ENCODE peak calls at places on chromosomes 6 and 20, in nine cellular contexts. Z is AG08396, E is A549, Q is tibial artery, W is occipital lobe, F is GM12865, T is T-cell, V is WTC11, H is anterior cingulate cortex. O is an unnamed sample.

GRCh38 chr6:12592634-12593033 is 123.9 kb upstream of the PHACTR1 start:
- DNase-seq in Z (no peak), E (peak; percentile 9), Q (no peak), W (no peak), F (no peak), T (no peak), V (no peak), H (no peak), O (no peak)

GRCh38 chr6:159693894-159694545 is 979 bp upstream of the SOD2 start:
- DNase-seq in Z (peak; percentile 17), E (no peak), Q (peak; percentile 50), W (peak; percentile 9), F (peak; percentile 47), T (peak; percentile 36), V (no peak), H (no peak), O (no peak)

GRCh38 chr20:32278199-32278643 is 770 bp downstream of the KIF3B start:
- DNase-seq in Z (no peak), E (no peak), Q (no peak), W (no peak), F (peak; percentile 81), T (no peak), V (no peak), H (no peak), O (no peak)

GRCh38 chr20:59402697-59403096 is 102.3 kb downstream of the EDN3 start:
- DNase-seq in Z (no peak), E (no peak), Q (no peak), W (no peak), F (no peak), T (peak; percentile 11), V (no peak), H (no peak), O (no peak)

GRCh38 chr6:1840491-1841121 is 230.9 kb downstream of the FOXC1 start:
- DNase-seq in Z (no peak), E (no peak), Q (peak; percentile 59), W (no peak), F (no peak), T (no peak), V (no peak), H (no peak), O (no peak)

GRCh38 chr6:151330130-151330715 is 61.1 kb downstream of the ZBTB2 start:
- DNase-seq in Z (peak; percentile 50), E (no peak), Q (no peak), W (no peak), F (no peak), T (no peak), V (no peak), H (no peak), O (no peak)

GRCh38 chr6:27839303-27840081 is 72.7 kb downstream of the OR2B2 start:
- DNase-seq in Z (peak; percentile 66), E (peak; percentile 28), Q (peak; percentile 65), W (no peak), F (peak; percentile 57), T (peak; percentile 2), V (no peak), H (no peak), O (no peak)

GRCh38 chr20:5947276-5947675 is 3.1 kb downstream of the TRMT6 start:
- DNase-seq in Z (no peak), E (no peak), Q (no peak), W (no peak), F (no peak), T (no peak), V (no peak), H (no peak), O (no peak)

GRCh38 chr6:161100072-161100471 is 108.5 kb downstream of the MAP3K4 start:
- DNase-seq in Z (no peak), E (no peak), Q (no peak), W (peak; percentile 39), F (no peak), T (no peak), V (no peak), H (peak; percentile 19), O (no peak)

GRCh38 chr6:15929685-15930084 is 199.2 kb upstream of the MYLIP start:
- DNase-seq in Z (no peak), E (no peak), Q (no peak), W (no peak), F (no peak), T (no peak), V (no peak), H (no peak), O (no peak)

GRCh38 chr6:16623029-16623653 is 138.1 kb downstream of the ATXN1 start:
- DNase-seq in Z (no peak), E (no peak), Q (no peak), W (no peak), F (no peak), T (no peak), V (no peak), H (no peak), O (no peak)

GRCh38 chr6:44256291-44257006 is 879 bp downstream of the SLC35B2 start:
- DNase-seq in Z (no peak), E (peak; percentile 19), Q (no peak), W (no peak), F (no peak), T (no peak), V (no peak), H (no peak), O (no peak)

GRCh38 chr6:144468709-144469108 is 183.6 kb downstream of the UTRN start:
- DNase-seq in Z (no peak), E (no peak), Q (no peak), W (no peak), F (no peak), T (no peak), V (no peak), H (no peak), O (no peak)

GRCh38 chr20:63653974-63654680 is 903 bp upstream of the STMN3 start:
- DNase-seq in Z (no peak), E (no peak), Q (no peak), W (no peak), F (no peak), T (no peak), V (no peak), H (no peak), O (no peak)

GRCh38 chr6:46015119-46015968 is at the start of gene CLIC5:
- DNase-seq in Z (peak; percentile 23), E (peak; percentile 8), Q (peak; percentile 29), W (no peak), F (no peak), T (peak; percentile 25), V (peak; percentile 43), H (no peak), O (peak; percentile 30)

GRCh38 chr6:14118091-14118439 is 493 bp downstream of the CD83 start:
- DNase-seq in Z (peak; percentile 12), E (no peak), Q (no peak), W (no peak), F (no peak), T (no peak), V (no peak), H (no peak), O (no peak)

GRCh38 chr20:47607208-47607613 is 105.5 kb downstream of the NCOA3 start:
- DNase-seq in Z (no peak), E (no peak), Q (no peak), W (no peak), F (no peak), T (no peak), V (no peak), H (no peak), O (no peak)

GRCh38 chr6:44116643-44117382 is 10.4 kb downstream of the MRPL14 start:
- DNase-seq in Z (peak; percentile 73), E (no peak), Q (no peak), W (no peak), F (no peak), T (no peak), V (no peak), H (no peak), O (no peak)

GRCh38 chr20:34260208-34260942 is 19.2 kb downstream of the ASIP start:
- DNase-seq in Z (no peak), E (no peak), Q (no peak), W (no peak), F (no peak), T (no peak), V (no peak), H (no peak), O (no peak)

GRCh38 chr6:30688569-30688968 is 2.1 kb upstream of the PPP1R18 start:
- DNase-seq in Z (no peak), E (no peak), Q (no peak), W (no peak), F (peak; percentile 74), T (no peak), V (no peak), H (no peak), O (no peak)

GRCh38 chr6:106220485-106220884 is 105.1 kb downstream of the ATG5 start:
- DNase-seq in Z (no peak), E (no peak), Q (no peak), W (no peak), F (peak; percentile 69), T (no peak), V (no peak), H (no peak), O (no peak)

GRCh38 chr6:90530882-90531281 is 56.0 kb downstream of the MAP3K7 start:
- DNase-seq in Z (no peak), E (no peak), Q (no peak), W (no peak), F (no peak), T (no peak), V (no peak), H (no peak), O (no peak)

GRCh38 chr6:43972915-43973304 is 154.3 kb downstream of the MRPL14 start:
- DNase-seq in Z (peak; percentile 77), E (no peak), Q (peak; percentile 75), W (peak; percentile 80), F (no peak), T (no peak), V (no peak), H (peak; percentile 55), O (no peak)

GRCh38 chr20:49811825-49812462 is 684 bp upstream of the SLC9A8 start:
- DNase-seq in Z (no peak), E (no peak), Q (no peak), W (no peak), F (no peak), T (no peak), V (no peak), H (no peak), O (no peak)

GRCh38 chr20:50138479-50139393 is 14.8 kb downstream of the PEDS1 start:
- DNase-seq in Z (no peak), E (no peak), Q (no peak), W (peak; percentile 75), F (no peak), T (no peak), V (peak; percentile 36), H (peak; percentile 42), O (no peak)

GRCh38 chr6:143337201-143337949 is 113.1 kb downstream of the ADAT2 start:
- DNase-seq in Z (no peak), E (no peak), Q (no peak), W (no peak), F (peak; percentile 60), T (peak; percentile 46), V (peak; percentile 95), H (no peak), O (no peak)

GRCh38 chr6:143197377-143197776 is 136.7 kb downstream of the AIG1 start:
- DNase-seq in Z (no peak), E (no peak), Q (no peak), W (no peak), F (no peak), T (no peak), V (no peak), H (no peak), O (no peak)

GRCh38 chr6:151609146-151609962 is 115.5 kb downstream of the CCDC170 start:
- DNase-seq in Z (no peak), E (no peak), Q (peak; percentile 57), W (no peak), F (no peak), T (no peak), V (no peak), H (no peak), O (no peak)

GRCh38 chr20:36344517-36345132 is 38.5 kb downstream of the DLGAP4 start:
- DNase-seq in Z (peak; percentile 71), E (peak; percentile 42), Q (no peak), W (no peak), F (peak; percentile 26), T (no peak), V (peak; percentile 85), H (no peak), O (peak; percentile 92)

GRCh38 chr6:124870611-124871201 is 91.5 kb upstream of the RNF217 start:
- DNase-seq in Z (no peak), E (no peak), Q (no peak), W (no peak), F (no peak), T (no peak), V (no peak), H (no peak), O (no peak)

GRCh38 chr6:167825759-167826229 is 917 bp upstream of the AFDN start:
- DNase-seq in Z (peak; percentile 72), E (peak; percentile 56), Q (no peak), W (no peak), F (peak; percentile 31), T (peak; percentile 18), V (peak; percentile 87), H (no peak), O (peak; percentile 91)

O was measured in T47D.